ENCODE peak calls at places on chromosome 17, in ten cellular contexts. A is coronary artery; M is NCI-H1092 treated with DMSO at 0.1 percent for 48 hours; D is A172; B is astrocyte of the spinal cord; G is GDM1; U is IMR-90; K is T follicular helper cell; O is naive thymus-derived CD4-positive, alpha-beta T cell; C is CD8-positive, alpha-beta T cell. Q is an unnamed sample.

GRCh38 chr17:78324391-78325075 is 35.3 kb downstream of the SOCS3 start:
- DNase-seq in A (peak), M (peak), D (peak), B (peak), G (peak), U (peak), K (no peak), O (no peak), C (no peak), Q (no peak)

GRCh38 chr17:66172144-66172543 is 19.8 kb downstream of the CEP112 start:
- DNase-seq in A (no peak), M (no peak), D (no peak), B (no peak), G (no peak), U (no peak), K (no peak), O (no peak), C (no peak), Q (no peak)

GRCh38 chr17:47952181-47953021 is 5.3 kb downstream of the PRR15L start:
- DNase-seq in A (no peak), M (no peak), D (no peak), B (no peak), G (no peak), U (no peak), K (no peak), O (no peak), C (no peak), Q (no peak)

GRCh38 chr17:61366715-61367413 is 32.8 kb upstream of the TBX2 start:
- DNase-seq in A (no peak), M (peak), D (no peak), B (no peak), G (no peak), U (no peak), K (no peak), O (no peak), C (no peak), Q (no peak)

GRCh38 chr17:75319818-75320691 is 30.8 kb upstream of the SLC25A19 start:
- DNase-seq in A (no peak), M (no peak), D (no peak), B (peak), G (no peak), U (peak), K (no peak), O (no peak), C (no peak), Q (no peak)

GRCh38 chr17:56441331-56441730 is 152.2 kb upstream of the NOG start:
- DNase-seq in A (no peak), M (no peak), D (peak), B (peak), G (no peak), U (peak), K (no peak), O (no peak), C (no peak), Q (no peak)

GRCh38 chr17:40023590-40024292 is 8.5 kb downstream of the CSF3 start:
- DNase-seq in A (no peak), M (peak), D (peak), B (peak), G (no peak), U (no peak), K (no peak), O (no peak), C (no peak), Q (no peak)

GRCh38 chr17:44345497-44346026 is 460 bp downstream of the GRN start:
- DNase-seq in A (no peak), M (peak), D (peak), B (peak), G (peak), U (peak), K (no peak), O (no peak), C (no peak), Q (peak)

GRCh38 chr17:12613566-12613965 is 52.1 kb upstream of the MYOCD start:
- DNase-seq in A (no peak), M (no peak), D (no peak), B (peak), G (no peak), U (peak), K (no peak), O (no peak), C (no peak), Q (no peak)

GRCh38 chr17:31313982-31314787 is at the start of gene EVI2B:
- DNase-seq in A (no peak), M (no peak), D (peak), B (peak), G (peak), U (peak), K (no peak), O (peak), C (no peak), Q (no peak)

GRCh38 chr17:81162491-81162890 is 2.8 kb upstream of the PVALEF start:
- DNase-seq in A (no peak), M (no peak), D (no peak), B (no peak), G (no peak), U (no peak), K (no peak), O (no peak), C (no peak), Q (no peak)

GRCh38 chr17:57924677-57925076 is 30.5 kb downstream of the CUEDC1 start:
- DNase-seq in A (no peak), M (peak), D (no peak), B (no peak), G (no peak), U (no peak), K (no peak), O (no peak), C (no peak), Q (no peak)

GRCh38 chr17:59786536-59787319 is 79.3 kb downstream of the VMP1 start:
- DNase-seq in A (peak), M (no peak), D (peak), B (peak), G (peak), U (peak), K (peak), O (peak), C (peak), Q (peak)

GRCh38 chr17:72976971-72977767 is 115.3 kb downstream of the SLC39A11 start:
- DNase-seq in A (no peak), M (no peak), D (peak), B (peak), G (no peak), U (peak), K (no peak), O (no peak), C (no peak), Q (no peak)

GRCh38 chr17:2551493-2551892 is 39.8 kb upstream of the METTL16 start:
- DNase-seq in A (no peak), M (no peak), D (no peak), B (no peak), G (no peak), U (no peak), K (no peak), O (no peak), C (no peak), Q (no peak)

GRCh38 chr17:56142325-56142724 is 10.9 kb upstream of the ANKFN1 start:
- DNase-seq in A (no peak), M (no peak), D (peak), B (peak), G (no peak), U (peak), K (no peak), O (no peak), C (no peak), Q (no peak)

GRCh38 chr17:27457405-27457730 is 1.1 kb downstream of the KSR1 start:
- DNase-seq in A (no peak), M (no peak), D (no peak), B (no peak), G (no peak), U (no peak), K (no peak), O (no peak), C (no peak), Q (no peak)

GRCh38 chr17:1110844-1111598 is 68.8 kb downstream of the ABR start:
- DNase-seq in A (peak), M (peak), D (peak), B (peak), G (peak), U (peak), K (no peak), O (no peak), C (no peak), Q (no peak)

GRCh38 chr17:37064166-37064565 is 115.4 kb downstream of the AATF start:
- DNase-seq in A (no peak), M (no peak), D (no peak), B (no peak), G (no peak), U (no peak), K (no peak), O (no peak), C (no peak), Q (no peak)

GRCh38 chr17:42422412-42422957 is 571 bp downstream of the CAVIN1 start:
- DNase-seq in A (no peak), M (no peak), D (peak), B (no peak), G (no peak), U (peak), K (no peak), O (no peak), C (no peak), Q (no peak)

GRCh38 chr17:33371377-33371776 is 78.3 kb upstream of the ASIC2 start:
- DNase-seq in A (no peak), M (no peak), D (no peak), B (no peak), G (no peak), U (no peak), K (no peak), O (no peak), C (no peak), Q (no peak)

GRCh38 chr17:57415737-57416354 is 159.5 kb downstream of the MSI2 start:
- DNase-seq in A (no peak), M (no peak), D (no peak), B (peak), G (no peak), U (no peak), K (no peak), O (no peak), C (no peak), Q (no peak)

GRCh38 chr17:75553553-75554110 is 28.1 kb downstream of the LLGL2 start:
- DNase-seq in A (no peak), M (no peak), D (no peak), B (no peak), G (no peak), U (no peak), K (no peak), O (no peak), C (no peak), Q (no peak)